ENCODE peak calls at places on chromosomes 5 and 9, in six cellular contexts. One of them, this sample, is unnamed.

GRCh38 chr5:158482201-158482600 is 617.5 kb downstream of the EBF1 start:
- DNase-seq in osteoblast: peak
- DNase-seq in tibial nerve: no peak
- DNase-seq in left lung: no peak
- DNase-seq in astrocyte: no peak
- DNase-seq in epithelial cell of esophagus: no peak
- DNase-seq in this sample: no peak

GRCh38 chr9:109206670-109207069 is 39.6 kb upstream of the FRRS1L start:
- DNase-seq in left lung: no peak
- DNase-seq in tibial nerve: no peak
- DNase-seq in astrocyte: no peak
- DNase-seq in osteoblast: no peak
- DNase-seq in epithelial cell of esophagus: no peak
- DNase-seq in this sample: no peak

GRCh38 chr9:106753155-106753671 is 109.8 kb upstream of the ZNF462 start:
- DNase-seq in tibial nerve: no peak
- DNase-seq in astrocyte: no peak
- DNase-seq in osteoblast: peak
- DNase-seq in left lung: no peak
- DNase-seq in epithelial cell of esophagus: no peak
- DNase-seq in this sample: no peak

GRCh38 chr5:127061956-127062355 is 11.3 kb downstream of the C5orf63 start:
- DNase-seq in epithelial cell of esophagus: no peak
- DNase-seq in left lung: no peak
- DNase-seq in osteoblast: no peak
- DNase-seq in tibial nerve: no peak
- DNase-seq in astrocyte: peak
- DNase-seq in this sample: no peak

GRCh38 chr9:90987566-90987965 is 185.9 kb downstream of the SYK start:
- DNase-seq in osteoblast: no peak
- DNase-seq in tibial nerve: no peak
- DNase-seq in epithelial cell of esophagus: no peak
- DNase-seq in left lung: no peak
- DNase-seq in astrocyte: no peak
- DNase-seq in this sample: no peak

GRCh38 chr9:108463927-108464606 is 391.7 kb downstream of the ACTL7B start:
- DNase-seq in astrocyte: peak
- DNase-seq in tibial nerve: no peak
- DNase-seq in epithelial cell of esophagus: no peak
- DNase-seq in osteoblast: no peak
- DNase-seq in left lung: no peak
- DNase-seq in this sample: no peak

GRCh38 chr5:88680253-88681132 is 202.5 kb downstream of the MEF2C start:
- DNase-seq in astrocyte: no peak
- DNase-seq in left lung: peak
- DNase-seq in tibial nerve: peak
- DNase-seq in osteoblast: peak
- DNase-seq in epithelial cell of esophagus: peak
- DNase-seq in this sample: no peak

GRCh38 chr5:115621365-115621900 is 4.4 kb downstream of the TMED7 start:
- DNase-seq in osteoblast: no peak
- DNase-seq in epithelial cell of esophagus: no peak
- DNase-seq in astrocyte: no peak
- DNase-seq in tibial nerve: no peak
- DNase-seq in left lung: no peak
- DNase-seq in this sample: no peak

GRCh38 chr5:143066556-143067281 is 296.5 kb downstream of the ARHGAP26 start:
- DNase-seq in osteoblast: no peak
- DNase-seq in left lung: no peak
- DNase-seq in astrocyte: no peak
- DNase-seq in tibial nerve: peak
- DNase-seq in epithelial cell of esophagus: no peak
- DNase-seq in this sample: peak

GRCh38 chr9:16344343-16344742 is 526.1 kb downstream of the BNC2 start:
- DNase-seq in astrocyte: peak
- DNase-seq in osteoblast: peak
- DNase-seq in left lung: no peak
- DNase-seq in epithelial cell of esophagus: peak
- DNase-seq in tibial nerve: peak
- DNase-seq in this sample: no peak

GRCh38 chr9:89278997-89279739 is 31.8 kb upstream of the CKS2 start:
- DNase-seq in epithelial cell of esophagus: peak
- DNase-seq in astrocyte: peak
- DNase-seq in osteoblast: peak
- DNase-seq in tibial nerve: peak
- DNase-seq in left lung: no peak
- DNase-seq in this sample: no peak

GRCh38 chr9:124353811-124354274 is 61.4 kb downstream of the PSMB7 start:
- DNase-seq in tibial nerve: no peak
- DNase-seq in osteoblast: no peak
- DNase-seq in left lung: no peak
- DNase-seq in epithelial cell of esophagus: peak
- DNase-seq in astrocyte: peak
- DNase-seq in this sample: peak

GRCh38 chr5:151270599-151270998 is 17.6 kb downstream of the GM2A start:
- DNase-seq in tibial nerve: no peak
- DNase-seq in astrocyte: peak
- DNase-seq in osteoblast: no peak
- DNase-seq in epithelial cell of esophagus: peak
- DNase-seq in left lung: no peak
- DNase-seq in this sample: no peak

GRCh38 chr5:73596705-73597328 is 29.2 kb upstream of the ARHGEF28 start:
- DNase-seq in left lung: no peak
- DNase-seq in astrocyte: peak
- DNase-seq in epithelial cell of esophagus: peak
- DNase-seq in tibial nerve: peak
- DNase-seq in osteoblast: no peak
- DNase-seq in this sample: no peak

GRCh38 chr9:126704157-126704941 is 90.6 kb downstream of the LMX1B start:
- DNase-seq in tibial nerve: no peak
- DNase-seq in osteoblast: peak
- DNase-seq in epithelial cell of esophagus: peak
- DNase-seq in astrocyte: peak
- DNase-seq in left lung: no peak
- DNase-seq in this sample: peak

GRCh38 chr5:158050401-158050800 is 191.5 kb upstream of the CLINT1 start:
- DNase-seq in epithelial cell of esophagus: no peak
- DNase-seq in tibial nerve: no peak
- DNase-seq in left lung: no peak
- DNase-seq in osteoblast: no peak
- DNase-seq in astrocyte: peak
- DNase-seq in this sample: no peak

GRCh38 chr5:34804913-34805312 is 34.1 kb upstream of the TTC23L start:
- DNase-seq in astrocyte: peak
- DNase-seq in tibial nerve: no peak
- DNase-seq in left lung: no peak
- DNase-seq in epithelial cell of esophagus: peak
- DNase-seq in osteoblast: no peak
- DNase-seq in this sample: no peak

GRCh38 chr5:90096415-90097081 is 313.0 kb downstream of the CETN3 start:
- DNase-seq in astrocyte: peak
- DNase-seq in epithelial cell of esophagus: peak
- DNase-seq in tibial nerve: no peak
- DNase-seq in left lung: no peak
- DNase-seq in osteoblast: peak
- DNase-seq in this sample: no peak

GRCh38 chr5:57495688-57496087 is 13.1 kb upstream of the ACTBL2 start:
- DNase-seq in osteoblast: no peak
- DNase-seq in tibial nerve: no peak
- DNase-seq in astrocyte: no peak
- DNase-seq in left lung: no peak
- DNase-seq in epithelial cell of esophagus: peak
- DNase-seq in this sample: no peak

GRCh38 chr9:87259543-87259942 is 238.1 kb upstream of the DAPK1 start:
- DNase-seq in astrocyte: no peak
- DNase-seq in left lung: no peak
- DNase-seq in epithelial cell of esophagus: no peak
- DNase-seq in osteoblast: no peak
- DNase-seq in tibial nerve: peak
- DNase-seq in this sample: no peak

GRCh38 chr5:149656576-149657182 is 73.4 kb upstream of the PPARGC1B start:
- DNase-seq in left lung: no peak
- DNase-seq in epithelial cell of esophagus: peak
- DNase-seq in astrocyte: no peak
- DNase-seq in tibial nerve: no peak
- DNase-seq in osteoblast: no peak
- DNase-seq in this sample: no peak

GRCh38 chr5:149140197-149141002 is 893 bp upstream of the ABLIM3 start:
- DNase-seq in astrocyte: no peak
- DNase-seq in osteoblast: no peak
- DNase-seq in left lung: no peak
- DNase-seq in tibial nerve: no peak
- DNase-seq in epithelial cell of esophagus: peak
- DNase-seq in this sample: no peak

GRCh38 chr9:77809552-77809951 is 161.4 kb upstream of the GNA14 start:
- DNase-seq in left lung: no peak
- DNase-seq in epithelial cell of esophagus: peak
- DNase-seq in astrocyte: peak
- DNase-seq in tibial nerve: no peak
- DNase-seq in osteoblast: no peak
- DNase-seq in this sample: no peak

GRCh38 chr5:89628876-89629635 is 746.1 kb upstream of the MEF2C start:
- DNase-seq in epithelial cell of esophagus: no peak
- DNase-seq in tibial nerve: no peak
- DNase-seq in left lung: no peak
- DNase-seq in astrocyte: peak
- DNase-seq in osteoblast: no peak
- DNase-seq in this sample: no peak

GRCh38 chr5:140690376-140690932 is 716 bp downstream of the HARS1 start:
- DNase-seq in osteoblast: no peak
- DNase-seq in epithelial cell of esophagus: no peak
- DNase-seq in left lung: no peak
- DNase-seq in astrocyte: no peak
- DNase-seq in tibial nerve: no peak
- DNase-seq in this sample: no peak

GRCh38 chr9:120443489-120443888 is 136.5 kb downstream of the CDK5RAP2 start:
- DNase-seq in left lung: no peak
- DNase-seq in tibial nerve: no peak
- DNase-seq in osteoblast: peak
- DNase-seq in astrocyte: peak
- DNase-seq in epithelial cell of esophagus: no peak
- DNase-seq in this sample: no peak

GRCh38 chr5:40093550-40093949 is 586.2 kb upstream of the PTGER4 start:
- DNase-seq in osteoblast: no peak
- DNase-seq in tibial nerve: no peak
- DNase-seq in epithelial cell of esophagus: peak
- DNase-seq in left lung: no peak
- DNase-seq in astrocyte: no peak
- DNase-seq in this sample: no peak

GRCh38 chr5:178213003-178213449 is 8.7 kb downstream of the HNRNPAB start:
- DNase-seq in left lung: peak
- DNase-seq in epithelial cell of esophagus: no peak
- DNase-seq in tibial nerve: no peak
- DNase-seq in osteoblast: no peak
- DNase-seq in astrocyte: no peak
- DNase-seq in this sample: no peak

GRCh38 chr9:137198051-137198747 is 2.3 kb downstream of the TPRN start:
- DNase-seq in epithelial cell of esophagus: no peak
- DNase-seq in osteoblast: no peak
- DNase-seq in astrocyte: no peak
- DNase-seq in left lung: no peak
- DNase-seq in tibial nerve: no peak
- DNase-seq in this sample: no peak

DNA sequence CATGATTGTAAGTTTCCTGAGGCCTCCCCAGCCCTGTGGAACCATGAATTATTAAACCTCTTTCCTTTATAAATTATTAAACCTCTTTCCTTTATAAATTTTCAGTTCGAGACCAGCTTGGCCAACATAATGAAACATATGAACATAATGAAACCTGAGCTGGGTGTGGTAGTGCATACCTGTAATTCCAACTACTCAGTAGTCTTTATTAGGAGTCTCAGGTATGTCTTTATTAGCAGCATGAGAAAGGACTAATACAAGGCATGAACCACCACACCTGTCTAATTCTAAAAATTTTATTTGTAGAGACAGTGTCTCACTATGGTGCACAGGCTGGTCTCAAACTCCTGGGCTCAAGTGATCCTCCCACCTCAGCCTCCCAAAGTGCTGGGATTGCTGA is 27.1 kb downstream of the NIM1K start:
- DNase-seq in epithelial cell of esophagus: no peak
- DNase-seq in left lung: no peak
- DNase-seq in osteoblast: no peak
- DNase-seq in astrocyte: no peak
- DNase-seq in tibial nerve: no peak
- DNase-seq in this sample: no peak
- TF ChIP-seq CTCF in epithelial cell of esophagus: no peak
- TF ChIP-seq CTCF in left lung: no peak
- TF ChIP-seq CTCF in osteoblast: no peak
- TF ChIP-seq CTCF in astrocyte: no peak
- TF ChIP-seq CTCF in tibial nerve: no peak
- TF ChIP-seq CTCF in this sample: no peak

GRCh38 chr5:61311836-61312808 is 19.9 kb upstream of the ZSWIM6 start:
- DNase-seq in tibial nerve: no peak
- DNase-seq in left lung: no peak
- DNase-seq in astrocyte: peak
- DNase-seq in epithelial cell of esophagus: peak
- DNase-seq in osteoblast: no peak
- DNase-seq in this sample: no peak
- TF ChIP-seq CTCF in tibial nerve: no peak
- TF ChIP-seq CTCF in left lung: no peak
- TF ChIP-seq CTCF in astrocyte: no peak
- TF ChIP-seq CTCF in epithelial cell of esophagus: no peak
- TF ChIP-seq CTCF in osteoblast: no peak
- TF ChIP-seq CTCF in this sample: no peak

GRCh38 chr9:111095423-111095822 is 57.2 kb upstream of the LPAR1 start:
- DNase-seq in osteoblast: no peak
- DNase-seq in tibial nerve: no peak
- DNase-seq in epithelial cell of esophagus: no peak
- DNase-seq in left lung: no peak
- DNase-seq in astrocyte: no peak
- DNase-seq in this sample: no peak
- TF ChIP-seq CTCF in osteoblast: no peak
- TF ChIP-seq CTCF in tibial nerve: no peak
- TF ChIP-seq CTCF in epithelial cell of esophagus: no peak
- TF ChIP-seq CTCF in left lung: no peak
- TF ChIP-seq CTCF in astrocyte: no peak
- TF ChIP-seq CTCF in this sample: no peak

GRCh38 chr9:8852301-8852864 is 1052.8 kb upstream of the DMAC1 start:
- DNase-seq in epithelial cell of esophagus: no peak
- DNase-seq in left lung: no peak
- DNase-seq in osteoblast: no peak
- DNase-seq in astrocyte: no peak
- DNase-seq in tibial nerve: no peak
- DNase-seq in this sample: no peak

GRCh38 chr9:8856686-8857329 is 1057.2 kb upstream of the DMAC1 start:
- DNase-seq in osteoblast: peak
- DNase-seq in left lung: no peak
- DNase-seq in tibial nerve: no peak
- DNase-seq in epithelial cell of esophagus: no peak
- DNase-seq in astrocyte: no peak
- DNase-seq in this sample: no peak

GRCh38 chr9:8858250-8859161 is 1058.9 kb upstream of the DMAC1 start:
- DNase-seq in osteoblast: peak
- DNase-seq in left lung: no peak
- DNase-seq in tibial nerve: no peak
- DNase-seq in astrocyte: no peak
- DNase-seq in epithelial cell of esophagus: no peak
- DNase-seq in this sample: no peak

GRCh38 chr9:8857330-8858249 is 1058.0 kb upstream of the DMAC1 start:
- DNase-seq in osteoblast: peak
- DNase-seq in tibial nerve: peak
- DNase-seq in epithelial cell of esophagus: peak
- DNase-seq in astrocyte: peak
- DNase-seq in left lung: peak
- DNase-seq in this sample: peak

GRCh38 chr9:8855046-8855445 is 1055.5 kb upstream of the DMAC1 start:
- DNase-seq in tibial nerve: no peak
- DNase-seq in epithelial cell of esophagus: no peak
- DNase-seq in astrocyte: no peak
- DNase-seq in left lung: no peak
- DNase-seq in osteoblast: peak
- DNase-seq in this sample: no peak
- TF ChIP-seq CTCF in tibial nerve: no peak
- TF ChIP-seq CTCF in epithelial cell of esophagus: peak
- TF ChIP-seq CTCF in astrocyte: peak
- TF ChIP-seq CTCF in left lung: no peak
- TF ChIP-seq CTCF in osteoblast: peak
- TF ChIP-seq CTCF in this sample: no peak